ENCODE peak calls at places on chromosome 15, in five cellular contexts. One of them, this sample, is unnamed.

GRCh38 chr15:43912991-43913927 is 86.5 kb downstream of the WDR76 start:
- DNase-seq in lung microvascular endothelial cell: peak
- DNase-seq in AG08396: peak
- DNase-seq in stimulated activated CD8-positive, alpha-beta memory T cell treated with anti-CD3 and anti-CD28 coated beads, Interleukin-15, amount 100 ng/mL, for 4 hours: no peak
- DNase-seq in GM12865: no peak
- DNase-seq in this sample: peak

GRCh38 chr15:65919353-65919752 is 50.1 kb downstream of the RAB11A start:
- DNase-seq in stimulated activated CD8-positive, alpha-beta memory T cell treated with anti-CD3 and anti-CD28 coated beads, Interleukin-15, amount 100 ng/mL, for 4 hours: no peak
- DNase-seq in AG08396: no peak
- DNase-seq in lung microvascular endothelial cell: no peak
- DNase-seq in GM12865: no peak
- DNase-seq in this sample: no peak

GRCh38 chr15:34078900-34079299 is 22.8 kb downstream of the EMC7 start:
- DNase-seq in lung microvascular endothelial cell: no peak
- DNase-seq in AG08396: no peak
- DNase-seq in GM12865: no peak
- DNase-seq in stimulated activated CD8-positive, alpha-beta memory T cell treated with anti-CD3 and anti-CD28 coated beads, Interleukin-15, amount 100 ng/mL, for 4 hours: no peak
- DNase-seq in this sample: no peak

GRCh38 chr15:19973718-19974117 is 567.9 kb downstream of the GOLGA6L6 start:
- DNase-seq in stimulated activated CD8-positive, alpha-beta memory T cell treated with anti-CD3 and anti-CD28 coated beads, Interleukin-15, amount 100 ng/mL, for 4 hours: no peak
- DNase-seq in GM12865: no peak
- DNase-seq in lung microvascular endothelial cell: no peak
- DNase-seq in AG08396: no peak
- DNase-seq in this sample: peak

GRCh38 chr15:36053746-36054145 is 507.8 kb upstream of the DPH6 start:
- DNase-seq in lung microvascular endothelial cell: no peak
- DNase-seq in stimulated activated CD8-positive, alpha-beta memory T cell treated with anti-CD3 and anti-CD28 coated beads, Interleukin-15, amount 100 ng/mL, for 4 hours: no peak
- DNase-seq in GM12865: no peak
- DNase-seq in AG08396: no peak
- DNase-seq in this sample: no peak

GRCh38 chr15:98746756-98747155 is 98.4 kb downstream of the IGF1R start:
- DNase-seq in GM12865: no peak
- DNase-seq in stimulated activated CD8-positive, alpha-beta memory T cell treated with anti-CD3 and anti-CD28 coated beads, Interleukin-15, amount 100 ng/mL, for 4 hours: no peak
- DNase-seq in lung microvascular endothelial cell: no peak
- DNase-seq in AG08396: no peak
- DNase-seq in this sample: no peak

GRCh38 chr15:68372291-68372811 is 59.6 kb downstream of the ITGA11 start:
- DNase-seq in stimulated activated CD8-positive, alpha-beta memory T cell treated with anti-CD3 and anti-CD28 coated beads, Interleukin-15, amount 100 ng/mL, for 4 hours: no peak
- DNase-seq in lung microvascular endothelial cell: peak
- DNase-seq in GM12865: peak
- DNase-seq in AG08396: peak
- DNase-seq in this sample: no peak

GRCh38 chr15:76815421-76815820 is 89.7 kb downstream of the SCAPER start:
- DNase-seq in AG08396: no peak
- DNase-seq in stimulated activated CD8-positive, alpha-beta memory T cell treated with anti-CD3 and anti-CD28 coated beads, Interleukin-15, amount 100 ng/mL, for 4 hours: no peak
- DNase-seq in lung microvascular endothelial cell: no peak
- DNase-seq in GM12865: no peak
- DNase-seq in this sample: no peak

GRCh38 chr15:96160800-96161199 is 169.7 kb upstream of the NR2F2 start:
- DNase-seq in lung microvascular endothelial cell: peak
- DNase-seq in AG08396: no peak
- DNase-seq in GM12865: no peak
- DNase-seq in stimulated activated CD8-positive, alpha-beta memory T cell treated with anti-CD3 and anti-CD28 coated beads, Interleukin-15, amount 100 ng/mL, for 4 hours: no peak
- DNase-seq in this sample: no peak

GRCh38 chr15:77186518-77187095 is 115.7 kb upstream of the TSPAN3 start:
- DNase-seq in stimulated activated CD8-positive, alpha-beta memory T cell treated with anti-CD3 and anti-CD28 coated beads, Interleukin-15, amount 100 ng/mL, for 4 hours: no peak
- DNase-seq in GM12865: peak
- DNase-seq in AG08396: no peak
- DNase-seq in lung microvascular endothelial cell: peak
- DNase-seq in this sample: peak

This sample was measured in OCI-M1.